ENCODE peak calls at places on chromosomes 3 and 15, in five cellular contexts. R, H, N, E and M are unnamed samples.

GRCh38 chr3:48690846-48691458 is 5.2 kb upstream of the NCKIPSD start:
- DNase-seq in E (no peak), N (no peak), R (no peak), H (no peak), M (no peak)

GRCh38 chr15:90465930-90466567 is 63.7 kb upstream of the CRTC3 start:
- DNase-seq in R (no peak), N (no peak), H (no peak), E (no peak), M (no peak)

GRCh38 chr3:34886443-34886842 is 752.9 kb upstream of the ARPP21 start:
- DNase-seq in E (no peak), R (no peak), N (no peak), H (no peak), M (no peak)

GRCh38 chr3:33277193-33277882 is at the start of gene FBXL2:
- DNase-seq in H (peak), N (no peak), E (peak), R (no peak), M (no peak)

GRCh38 chr3:159796744-159797143 is 191.9 kb upstream of the IL12A start:
- DNase-seq in R (no peak), H (no peak), N (no peak), E (no peak), M (peak)

GRCh38 chr3:81302045-81302444 is 459.4 kb downstream of the GBE1 start:
- DNase-seq in H (peak), N (no peak), R (no peak), E (peak), M (no peak)

GRCh38 chr3:188624384-188624783 is 470.4 kb downstream of the LPP start:
- DNase-seq in R (no peak), H (no peak), N (no peak), E (no peak), M (no peak)

GRCh38 chr15:78207110-78207458 is 27.3 kb downstream of the ACSBG1 start:
- DNase-seq in N (no peak), R (no peak), H (no peak), E (no peak), M (no peak)

GRCh38 chr3:19792388-19792787 is 141.6 kb downstream of the EFHB start:
- DNase-seq in R (no peak), N (no peak), H (no peak), E (no peak), M (no peak)

GRCh38 chr3:134656211-134656800 is 5.5 kb upstream of the KY start:
- DNase-seq in H (no peak), E (no peak), N (no peak), R (no peak), M (no peak)

GRCh38 chr3:15307580-15307979 is 24.8 kb downstream of the SH3BP5 start:
- DNase-seq in R (no peak), N (no peak), H (no peak), E (no peak), M (no peak)

GRCh38 chr3:14540209-14540575 is at the start of gene GRIP2:
- DNase-seq in R (no peak), N (no peak), H (no peak), E (no peak), M (no peak)